ENCODE peak calls at places on chromosomes 16 and 17, in seven cellular contexts. One of them, this sample, is unnamed.

GRCh38 chr16:13322357-13322756 is 421.0 kb downstream of the SHISA9 start:
- DNase-seq in endodermal cell: peak
- DNase-seq in AG04450: no peak
- DNase-seq in CD8-positive, alpha-beta T cell: no peak
- DNase-seq in lower leg skin: no peak
- DNase-seq in ovary: no peak
- DNase-seq in testis: no peak
- DNase-seq in this sample: no peak

GRCh38 chr17:55774834-55775233 is 24.0 kb downstream of the PCTP start:
- DNase-seq in endodermal cell: peak
- DNase-seq in AG04450: no peak
- DNase-seq in CD8-positive, alpha-beta T cell: no peak
- DNase-seq in lower leg skin: no peak
- DNase-seq in ovary: no peak
- DNase-seq in testis: no peak
- DNase-seq in this sample: no peak

GRCh38 chr17:78802008-78802407 is 19.9 kb upstream of the CYTH1 start:
- DNase-seq in endodermal cell: no peak
- DNase-seq in AG04450: no peak
- DNase-seq in CD8-positive, alpha-beta T cell: no peak
- DNase-seq in lower leg skin: no peak
- DNase-seq in ovary: no peak
- DNase-seq in testis: no peak
- DNase-seq in this sample: no peak

GRCh38 chr16:75443301-75443700 is 10.0 kb upstream of the CFDP1 start:
- DNase-seq in endodermal cell: no peak
- DNase-seq in AG04450: no peak
- DNase-seq in CD8-positive, alpha-beta T cell: no peak
- DNase-seq in lower leg skin: no peak
- DNase-seq in ovary: no peak
- DNase-seq in testis: no peak
- DNase-seq in this sample: no peak

GRCh38 chr16:84548971-84549844 is 44.7 kb upstream of the MEAK7 start:
- DNase-seq in endodermal cell: no peak
- DNase-seq in AG04450: no peak
- DNase-seq in CD8-positive, alpha-beta T cell: peak
- DNase-seq in lower leg skin: no peak
- DNase-seq in ovary: no peak
- DNase-seq in testis: no peak
- DNase-seq in this sample: no peak

GRCh38 chr17:6269474-6269873 is 165.4 kb downstream of the AIPL1 start:
- DNase-seq in endodermal cell: peak
- DNase-seq in AG04450: peak
- DNase-seq in CD8-positive, alpha-beta T cell: no peak
- DNase-seq in lower leg skin: no peak
- DNase-seq in ovary: no peak
- DNase-seq in testis: peak
- DNase-seq in this sample: no peak

GRCh38 chr16:23254338-23254737 is 47.8 kb upstream of the SCNN1B start:
- DNase-seq in endodermal cell: peak
- DNase-seq in AG04450: no peak
- DNase-seq in CD8-positive, alpha-beta T cell: no peak
- DNase-seq in lower leg skin: no peak
- DNase-seq in ovary: no peak
- DNase-seq in testis: no peak
- DNase-seq in this sample: no peak

GRCh38 chr16:69916445-69916844 is 34.7 kb upstream of the CLEC18A start:
- DNase-seq in endodermal cell: no peak
- DNase-seq in AG04450: no peak
- DNase-seq in CD8-positive, alpha-beta T cell: no peak
- DNase-seq in lower leg skin: no peak
- DNase-seq in ovary: no peak
- DNase-seq in testis: no peak
- DNase-seq in this sample: no peak

GRCh38 chr16:81937305-81938038 is 73.8 kb downstream of the SDR42E1 start:
- DNase-seq in endodermal cell: no peak
- DNase-seq in AG04450: no peak
- DNase-seq in CD8-positive, alpha-beta T cell: no peak
- DNase-seq in lower leg skin: no peak
- DNase-seq in ovary: no peak
- DNase-seq in testis: peak
- DNase-seq in this sample: no peak

GRCh38 chr17:29107933-29108805 is 65.2 kb downstream of the PIPOX start:
- DNase-seq in endodermal cell: no peak
- DNase-seq in AG04450: no peak
- DNase-seq in CD8-positive, alpha-beta T cell: no peak
- DNase-seq in lower leg skin: no peak
- DNase-seq in ovary: no peak
- DNase-seq in testis: peak
- DNase-seq in this sample: no peak

GRCh38 chr17:38428150-38428642 is at the start of gene ARHGAP23:
- DNase-seq in endodermal cell: peak
- DNase-seq in AG04450: peak
- DNase-seq in CD8-positive, alpha-beta T cell: no peak
- DNase-seq in lower leg skin: no peak
- DNase-seq in ovary: peak
- DNase-seq in testis: peak
- DNase-seq in this sample: peak

GRCh38 chr16:66862023-66862520 is 17.9 kb downstream of the CA7 start:
- DNase-seq in endodermal cell: peak
- DNase-seq in AG04450: no peak
- DNase-seq in CD8-positive, alpha-beta T cell: no peak
- DNase-seq in lower leg skin: no peak
- DNase-seq in ovary: no peak
- DNase-seq in testis: no peak
- DNase-seq in this sample: no peak

GRCh38 chr17:55432358-55433028 is 10.9 kb upstream of the MMD start:
- DNase-seq in endodermal cell: no peak
- DNase-seq in AG04450: no peak
- DNase-seq in CD8-positive, alpha-beta T cell: no peak
- DNase-seq in lower leg skin: no peak
- DNase-seq in ovary: no peak
- DNase-seq in testis: no peak
- DNase-seq in this sample: no peak

GRCh38 chr17:81049372-81049911 is 14.5 kb downstream of the BAIAP2 start:
- DNase-seq in endodermal cell: no peak
- DNase-seq in AG04450: no peak
- DNase-seq in CD8-positive, alpha-beta T cell: no peak
- DNase-seq in lower leg skin: no peak
- DNase-seq in ovary: no peak
- DNase-seq in testis: no peak
- DNase-seq in this sample: no peak

GRCh38 chr16:30078744-30079143 is 3.0 kb downstream of the PPP4C start:
- DNase-seq in endodermal cell: no peak
- DNase-seq in AG04450: no peak
- DNase-seq in CD8-positive, alpha-beta T cell: no peak
- DNase-seq in lower leg skin: no peak
- DNase-seq in ovary: no peak
- DNase-seq in testis: no peak
- DNase-seq in this sample: no peak

GRCh38 chr16:28925386-28926228 is 569 bp upstream of the RABEP2 start:
- DNase-seq in endodermal cell: no peak
- DNase-seq in AG04450: no peak
- DNase-seq in CD8-positive, alpha-beta T cell: peak
- DNase-seq in lower leg skin: peak
- DNase-seq in ovary: peak
- DNase-seq in testis: peak
- DNase-seq in this sample: peak

GRCh38 chr16:287298-287811 is 4.4 kb downstream of the PDIA2 start:
- DNase-seq in endodermal cell: no peak
- DNase-seq in AG04450: no peak
- DNase-seq in CD8-positive, alpha-beta T cell: no peak
- DNase-seq in lower leg skin: no peak
- DNase-seq in ovary: no peak
- DNase-seq in testis: no peak
- DNase-seq in this sample: no peak

GRCh38 chr16:3581392-3581791 is 4.2 kb upstream of the NLRC3 start:
- DNase-seq in endodermal cell: no peak
- DNase-seq in AG04450: no peak
- DNase-seq in CD8-positive, alpha-beta T cell: no peak
- DNase-seq in lower leg skin: no peak
- DNase-seq in ovary: no peak
- DNase-seq in testis: no peak
- DNase-seq in this sample: no peak

GRCh38 chr16:539901-540530 is 12.5 kb downstream of the CAPN15 start:
- DNase-seq in endodermal cell: no peak
- DNase-seq in AG04450: peak
- DNase-seq in CD8-positive, alpha-beta T cell: no peak
- DNase-seq in lower leg skin: no peak
- DNase-seq in ovary: no peak
- DNase-seq in testis: no peak
- DNase-seq in this sample: no peak

GRCh38 chr17:68972119-68972704 is 17.0 kb upstream of the ABCA8 start:
- DNase-seq in endodermal cell: no peak
- DNase-seq in AG04450: no peak
- DNase-seq in CD8-positive, alpha-beta T cell: no peak
- DNase-seq in lower leg skin: no peak
- DNase-seq in ovary: peak
- DNase-seq in testis: peak
- DNase-seq in this sample: no peak

GRCh38 chr16:21703589-21704174 is 39.9 kb downstream of the OTOA start:
- DNase-seq in endodermal cell: no peak
- DNase-seq in AG04450: no peak
- DNase-seq in CD8-positive, alpha-beta T cell: no peak
- DNase-seq in lower leg skin: no peak
- DNase-seq in ovary: no peak
- DNase-seq in testis: no peak
- DNase-seq in this sample: no peak

GRCh38 chr17:71379512-71379911 is 741.3 kb upstream of the SOX9 start:
- DNase-seq in endodermal cell: no peak
- DNase-seq in AG04450: no peak
- DNase-seq in CD8-positive, alpha-beta T cell: no peak
- DNase-seq in lower leg skin: no peak
- DNase-seq in ovary: no peak
- DNase-seq in testis: no peak
- DNase-seq in this sample: no peak

GRCh38 chr16:86505899-86506864 is 4.1 kb upstream of the FOXF1 start:
- DNase-seq in endodermal cell: no peak
- DNase-seq in AG04450: no peak
- DNase-seq in CD8-positive, alpha-beta T cell: no peak
- DNase-seq in lower leg skin: no peak
- DNase-seq in ovary: no peak
- DNase-seq in testis: no peak
- DNase-seq in this sample: no peak
- H3K4me3 ChIP-seq in endodermal cell: no peak
- H3K4me3 ChIP-seq in AG04450: peak
- H3K4me3 ChIP-seq in CD8-positive, alpha-beta T cell: no peak
- H3K4me3 ChIP-seq in lower leg skin: no peak
- H3K4me3 ChIP-seq in ovary: no peak
- H3K4me3 ChIP-seq in testis: no peak
- H3K4me3 ChIP-seq in this sample: no peak

GRCh38 chr17:76943781-76944213 is 75.6 kb downstream of the MGAT5B start:
- DNase-seq in endodermal cell: peak
- DNase-seq in AG04450: no peak
- DNase-seq in CD8-positive, alpha-beta T cell: no peak
- DNase-seq in lower leg skin: no peak
- DNase-seq in ovary: no peak
- DNase-seq in testis: no peak
- DNase-seq in this sample: no peak

GRCh38 chr17:76938009-76938408 is 69.8 kb downstream of the MGAT5B start:
- DNase-seq in endodermal cell: no peak
- DNase-seq in AG04450: no peak
- DNase-seq in CD8-positive, alpha-beta T cell: no peak
- DNase-seq in lower leg skin: no peak
- DNase-seq in ovary: no peak
- DNase-seq in testis: no peak
- DNase-seq in this sample: no peak

GRCh38 chr17:76940293-76940692 is 72.1 kb downstream of the MGAT5B start:
- DNase-seq in endodermal cell: peak
- DNase-seq in AG04450: no peak
- DNase-seq in CD8-positive, alpha-beta T cell: no peak
- DNase-seq in lower leg skin: no peak
- DNase-seq in ovary: no peak
- DNase-seq in testis: no peak
- DNase-seq in this sample: no peak

GRCh38 chr17:76943202-76943601 is 75.0 kb downstream of the MGAT5B start:
- DNase-seq in endodermal cell: no peak
- DNase-seq in AG04450: no peak
- DNase-seq in CD8-positive, alpha-beta T cell: no peak
- DNase-seq in lower leg skin: no peak
- DNase-seq in ovary: no peak
- DNase-seq in testis: no peak
- DNase-seq in this sample: no peak

GRCh38 chr17:76940738-76941350 is 72.6 kb downstream of the MGAT5B start:
- DNase-seq in endodermal cell: peak
- DNase-seq in AG04450: no peak
- DNase-seq in CD8-positive, alpha-beta T cell: no peak
- DNase-seq in lower leg skin: no peak
- DNase-seq in ovary: no peak
- DNase-seq in testis: no peak
- DNase-seq in this sample: no peak
- TF ChIP-seq CTCF in endodermal cell: peak
- TF ChIP-seq CTCF in AG04450: peak
- TF ChIP-seq CTCF in CD8-positive, alpha-beta T cell: no peak
- TF ChIP-seq CTCF in lower leg skin: no peak
- TF ChIP-seq CTCF in ovary: no peak
- TF ChIP-seq CTCF in testis: no peak
- TF ChIP-seq CTCF in this sample: no peak

GRCh38 chr17:47735139-47735464 is 2.1 kb downstream of the TBX21 start:
- DNase-seq in endodermal cell: no peak
- DNase-seq in AG04450: no peak
- DNase-seq in CD8-positive, alpha-beta T cell: no peak
- DNase-seq in lower leg skin: no peak
- DNase-seq in ovary: peak
- DNase-seq in testis: no peak
- DNase-seq in this sample: no peak
- H3K4me3 ChIP-seq in endodermal cell: no peak
- H3K4me3 ChIP-seq in AG04450: no peak
- H3K4me3 ChIP-seq in CD8-positive, alpha-beta T cell: peak
- H3K4me3 ChIP-seq in lower leg skin: no peak
- H3K4me3 ChIP-seq in ovary: no peak
- H3K4me3 ChIP-seq in testis: no peak
- H3K4me3 ChIP-seq in this sample: no peak

GRCh38 chr17:40864661-40865380 is 2.2 kb downstream of the KRT12 start:
- DNase-seq in endodermal cell: no peak
- DNase-seq in AG04450: no peak
- DNase-seq in CD8-positive, alpha-beta T cell: no peak
- DNase-seq in lower leg skin: no peak
- DNase-seq in ovary: no peak
- DNase-seq in testis: no peak
- DNase-seq in this sample: no peak

GRCh38 chr17:40866838-40867237 is at the start of gene KRT12:
- DNase-seq in endodermal cell: no peak
- DNase-seq in AG04450: no peak
- DNase-seq in CD8-positive, alpha-beta T cell: no peak
- DNase-seq in lower leg skin: no peak
- DNase-seq in ovary: no peak
- DNase-seq in testis: no peak
- DNase-seq in this sample: no peak

GRCh38 chr17:40859536-40859935 is 7.5 kb downstream of the KRT12 start:
- DNase-seq in endodermal cell: no peak
- DNase-seq in AG04450: no peak
- DNase-seq in CD8-positive, alpha-beta T cell: no peak
- DNase-seq in lower leg skin: no peak
- DNase-seq in ovary: no peak
- DNase-seq in testis: no peak
- DNase-seq in this sample: no peak

GRCh38 chr17:40857535-40857934 is 9.5 kb downstream of the KRT12 start:
- DNase-seq in endodermal cell: no peak
- DNase-seq in AG04450: no peak
- DNase-seq in CD8-positive, alpha-beta T cell: no peak
- DNase-seq in lower leg skin: no peak
- DNase-seq in ovary: no peak
- DNase-seq in testis: no peak
- DNase-seq in this sample: no peak

GRCh38 chr17:40862985-40863733 is 3.9 kb downstream of the KRT12 start:
- DNase-seq in endodermal cell: peak
- DNase-seq in AG04450: no peak
- DNase-seq in CD8-positive, alpha-beta T cell: no peak
- DNase-seq in lower leg skin: no peak
- DNase-seq in ovary: no peak
- DNase-seq in testis: peak
- DNase-seq in this sample: no peak
- TF ChIP-seq CTCF in endodermal cell: peak
- TF ChIP-seq CTCF in AG04450: peak
- TF ChIP-seq CTCF in CD8-positive, alpha-beta T cell: no peak
- TF ChIP-seq CTCF in lower leg skin: no peak
- TF ChIP-seq CTCF in ovary: no peak
- TF ChIP-seq CTCF in testis: no peak
- TF ChIP-seq CTCF in this sample: no peak